ENCODE peak calls at places on chromosomes 7 and 10, in seven cellular contexts. H, M, P, J, E, X and G are unnamed samples.

GRCh38 chr10:77409697-77410471 is 227.7 kb downstream of the KCNMA1 start:
- DNase-seq in H (no peak), M (no peak), P (no peak), J (no peak), E (no peak), X (no peak), G (no peak)

GRCh38 chr10:78736926-78737618 is 331.7 kb upstream of the ZMIZ1 start:
- DNase-seq in H (no peak), M (no peak), P (no peak), J (no peak), E (no peak), X (no peak), G (no peak)

GRCh38 chr7:127844707-127845331 is 186.4 kb downstream of the LRRC4 start:
- DNase-seq in H (no peak), M (peak; percentile 69), P (peak; percentile 73), J (peak; percentile 59), E (peak; percentile 37), X (peak; percentile 56), G (peak; percentile 66)

GRCh38 chr7:115319536-115319935 is 397.6 kb downstream of the MDFIC start:
- DNase-seq in H (no peak), M (no peak), P (no peak), J (no peak), E (no peak), X (no peak), G (no peak)

GRCh38 chr10:18886102-18886501 is 162.5 kb upstream of the MALRD1 start:
- DNase-seq in H (no peak), M (peak; percentile 84), P (no peak), J (no peak), E (no peak), X (no peak), G (no peak)

GRCh38 chr10:95860486-95861040 is 47.2 kb upstream of the CC2D2B start:
- DNase-seq in H (no peak), M (peak; percentile 59), P (peak; percentile 38), J (peak; percentile 50), E (no peak), X (peak; percentile 17), G (no peak)

GRCh38 chr7:49400891-49401550 is 372.4 kb upstream of the VWC2 start:
- DNase-seq in H (no peak), M (peak; percentile 17), P (no peak), J (peak; percentile 4), E (no peak), X (no peak), G (peak; percentile 26)

GRCh38 chr10:122298598-122299301 is 27.7 kb downstream of the BTBD16 start:
- DNase-seq in H (peak; percentile 74), M (peak; percentile 58), P (peak; percentile 89), J (peak; percentile 77), E (peak; percentile 71), X (peak; percentile 85), G (peak; percentile 49)

DNA sequence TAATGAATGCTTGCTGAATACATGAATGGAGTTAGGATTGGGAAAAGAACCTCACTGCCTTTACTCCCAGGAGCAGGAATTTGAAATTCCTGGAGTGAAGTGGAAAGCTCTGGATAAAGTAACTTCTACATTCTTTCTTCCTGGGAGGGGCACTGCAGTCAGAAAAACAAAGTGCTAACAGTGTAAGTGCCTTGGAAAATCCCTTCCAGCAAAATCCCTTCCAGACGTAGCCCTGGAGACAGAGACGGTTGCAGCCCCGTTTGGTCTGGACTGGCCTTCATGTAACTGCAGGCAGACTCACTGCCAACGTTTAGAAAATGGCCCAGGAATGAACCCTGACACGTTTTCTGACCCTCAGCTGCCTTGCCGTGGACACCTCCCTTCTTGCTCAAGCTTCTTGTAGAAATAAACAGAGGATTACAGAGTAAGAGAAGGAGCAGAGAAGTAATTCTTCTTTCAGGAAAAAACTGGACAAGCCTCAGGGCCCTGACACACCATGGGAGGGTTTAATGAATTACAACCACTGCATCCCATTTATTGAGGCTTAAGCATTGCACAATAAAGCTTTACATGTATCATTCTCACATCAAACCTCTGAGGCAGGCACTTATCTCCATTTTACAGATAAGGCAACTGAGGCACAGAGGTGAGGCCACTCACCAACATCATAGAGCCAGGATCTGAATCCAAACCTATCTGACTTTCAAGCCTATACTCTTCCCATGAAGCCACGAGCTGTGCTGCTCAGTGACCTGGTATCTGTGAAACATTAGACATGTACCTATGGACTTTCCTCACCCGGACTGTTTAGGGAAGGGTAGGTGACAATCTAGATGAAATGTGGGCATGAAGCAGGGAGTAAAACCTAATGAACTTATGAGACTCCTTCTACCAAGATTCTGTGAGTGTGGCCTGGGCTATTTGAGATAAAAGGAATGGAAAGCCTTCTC is 7.8 kb downstream of the ITPRIP start:
- DNase-seq in H (no peak), M (peak; percentile 82), P (peak; percentile 89), J (peak; percentile 90), E (peak; percentile 71), X (peak; percentile 89), G (peak; percentile 92)
- H3K4me3 ChIP-seq in H (peak overlapping the region; percentile 77), M (peak overlapping the region; percentile 24), P (peak overlapping the region; percentile 51), J (no peak overlapping the region), E (peak overlapping the region; percentile 27), X (no peak overlapping the region), G (no peak overlapping the region)

DNA sequence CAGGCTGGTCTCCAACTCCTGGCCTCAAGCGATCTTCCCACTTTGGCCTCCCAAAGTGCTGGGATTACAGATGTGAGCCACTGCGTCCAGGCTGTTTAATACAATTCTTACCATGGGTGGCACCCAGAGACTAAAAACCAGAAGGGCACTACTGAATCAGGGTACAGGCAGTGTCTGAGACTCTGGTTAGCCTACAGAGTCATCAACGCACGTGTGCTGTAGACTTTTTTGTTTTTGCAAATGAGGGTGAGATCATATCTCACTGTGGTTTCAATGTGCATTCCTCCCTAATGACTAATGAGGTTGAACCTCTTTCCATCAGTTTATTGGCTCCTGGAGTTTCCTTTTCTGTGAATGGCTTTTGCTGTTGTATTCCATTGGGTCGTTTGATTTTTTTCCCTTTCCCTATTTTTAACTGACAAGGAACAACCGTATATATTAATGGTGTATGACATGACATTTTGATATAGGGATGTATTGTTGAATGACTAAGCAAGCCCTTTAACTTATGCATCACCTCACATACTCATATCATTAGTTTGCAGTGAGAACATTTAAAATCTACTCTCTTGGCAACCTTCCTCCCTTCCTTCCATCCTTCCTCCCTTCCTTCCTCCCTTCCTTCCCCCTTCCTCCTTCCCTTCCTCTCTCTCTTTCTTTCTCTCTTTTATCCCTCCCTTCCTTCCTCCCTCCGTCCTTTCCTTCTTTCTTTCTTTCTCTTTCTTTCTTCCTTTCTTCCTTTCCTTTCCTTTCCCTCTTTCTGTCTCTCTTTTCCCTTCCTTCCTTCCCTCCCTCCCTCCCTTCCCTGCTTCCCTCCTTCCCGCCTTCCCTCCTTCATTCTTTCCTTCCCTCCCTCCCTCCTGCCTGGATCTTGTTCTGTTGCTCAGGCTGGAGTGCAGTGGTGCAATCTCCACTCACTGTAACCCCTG is 9.3 kb upstream of the TMEM270 start:
- DNase-seq in H (peak; percentile 87), M (peak; percentile 98), P (peak; percentile 97), J (peak; percentile 99), E (no peak), X (peak; percentile 96), G (peak; percentile 57)
- H3K4me3 ChIP-seq in H (peak overlapping the region; percentile 42), M (no peak overlapping the region), P (peak overlapping the region; percentile 38), J (no peak overlapping the region), E (no peak overlapping the region), X (no peak overlapping the region), G (no peak overlapping the region)

GRCh38 chr7:56174346-56175085 is 58.3 kb upstream of the NUPR2 start:
- DNase-seq in H (no peak), M (no peak), P (no peak), J (no peak), E (no peak), X (no peak), G (no peak)

GRCh38 chr7:56175784-56176183 is 59.6 kb upstream of the NUPR2 start:
- DNase-seq in H (no peak), M (no peak), P (peak; percentile 26), J (peak; percentile 1), E (no peak), X (no peak), G (no peak)

GRCh38 chr7:56181010-56181409 is 64.8 kb upstream of the NUPR2 start:
- DNase-seq in H (no peak), M (no peak), P (no peak), J (no peak), E (no peak), X (no peak), G (no peak)

DNA sequence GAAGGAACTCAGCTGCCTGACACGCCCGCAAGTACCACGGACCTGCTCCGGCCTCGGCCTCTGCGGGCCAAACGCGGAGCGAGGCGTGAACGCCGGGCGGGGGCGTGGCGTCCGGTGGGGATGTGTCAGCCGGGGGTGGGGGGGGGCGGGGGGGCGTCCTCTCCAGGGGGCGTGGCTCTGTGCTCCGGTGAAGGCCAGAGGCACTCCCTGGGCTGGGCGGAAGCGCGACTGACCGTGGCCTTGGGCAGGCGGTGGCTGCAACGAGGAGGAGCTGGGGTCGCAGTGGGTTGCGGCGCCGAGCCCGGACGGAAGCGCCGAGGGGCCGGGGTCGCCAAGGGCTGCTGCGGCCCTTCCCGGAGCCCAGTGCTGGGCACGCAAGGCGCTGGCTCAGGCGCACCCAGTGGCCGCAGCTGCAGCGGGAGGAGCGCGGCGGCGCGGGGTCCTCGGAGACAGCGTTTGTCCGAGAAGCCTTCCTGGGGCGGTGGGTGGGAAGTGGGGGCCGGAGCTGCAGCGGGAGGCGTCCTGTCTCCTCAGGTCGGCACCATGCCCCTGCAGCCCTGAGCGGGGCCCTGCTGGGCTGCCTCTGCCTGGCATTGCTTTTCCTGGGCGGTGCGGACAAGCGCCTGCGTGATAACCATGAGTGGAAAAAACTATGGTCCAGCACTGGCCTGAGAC is 59.0 kb upstream of the NUPR2 start:
- DNase-seq in H (no peak), M (no peak), P (peak; percentile 13), J (no peak), E (peak; percentile 63), X (no peak), G (peak; percentile 63)
- H3K4me3 ChIP-seq in H (no peak overlapping the region), M (no peak overlapping the region), P (peak overlapping the region; percentile 11), J (no peak overlapping the region), E (peak overlapping the region; percentile 68), X (no peak overlapping the region), G (peak overlapping the region; percentile 45)

GRCh38 chr10:75396861-75397570 is 4.5 kb downstream of the ZNF503 start:
- DNase-seq in H (no peak), M (peak; percentile 20), P (peak; percentile 58), J (no peak), E (peak; percentile 37), X (peak; percentile 44), G (no peak)

GRCh38 chr10:75392744-75393143 is 8.8 kb downstream of the ZNF503 start:
- DNase-seq in H (no peak), M (no peak), P (no peak), J (no peak), E (no peak), X (no peak), G (no peak)

GRCh38 chr10:75395955-75396860 is 5.4 kb downstream of the ZNF503 start:
- DNase-seq in H (no peak), M (peak; percentile 45), P (peak; percentile 57), J (peak; percentile 19), E (peak; percentile 39), X (peak; percentile 48), G (no peak)

GRCh38 chr10:75397571-75397921 is 4.0 kb downstream of the ZNF503 start:
- DNase-seq in H (no peak), M (peak; percentile 23), P (peak; percentile 60), J (peak; percentile 18), E (no peak), X (peak; percentile 50), G (no peak)

DNA sequence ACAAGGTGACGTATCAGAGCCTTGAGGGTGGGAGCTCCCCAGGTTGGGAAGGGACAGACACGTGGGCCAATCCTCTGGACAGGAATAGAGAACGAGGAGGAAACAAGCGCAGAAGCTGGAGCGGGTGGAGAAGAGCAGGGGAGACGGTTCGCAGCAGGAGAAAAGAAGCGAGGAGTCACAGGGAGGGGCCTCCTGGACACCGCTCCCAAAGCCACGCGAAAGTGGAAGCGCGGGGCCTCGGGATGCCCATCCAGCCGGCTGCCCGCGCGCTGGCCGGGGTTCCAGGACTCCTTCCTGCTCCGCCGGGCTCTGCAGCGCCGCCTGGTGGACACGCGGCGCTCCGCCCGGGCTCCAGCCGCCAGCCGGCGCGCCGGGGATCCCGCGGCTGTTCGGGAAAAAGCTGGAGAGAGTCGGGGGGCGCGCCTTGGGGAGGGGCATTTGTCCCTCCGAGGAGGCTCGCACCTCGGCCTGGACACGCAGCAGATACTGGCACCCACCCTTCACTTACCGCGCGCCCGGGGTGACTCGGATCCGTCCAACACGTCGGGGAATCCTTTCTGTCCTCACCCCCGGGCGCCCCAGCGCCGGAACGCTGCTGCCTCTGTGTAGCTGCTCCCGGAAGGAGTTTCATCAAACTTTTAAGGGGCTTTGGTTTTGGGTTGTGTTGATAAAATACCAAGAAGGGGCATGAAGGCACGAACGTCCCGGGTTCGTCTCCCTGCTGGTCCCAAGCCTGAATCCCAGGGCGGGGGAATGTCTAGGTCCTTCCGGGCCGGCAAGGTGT is 6.2 kb downstream of the ZNF503 start:
- DNase-seq in H (no peak), M (peak; percentile 42), P (peak; percentile 70), J (peak; percentile 21), E (peak; percentile 70), X (peak; percentile 67), G (no peak)
- H3K4me3 ChIP-seq in H (no peak overlapping the region), M (peak overlapping the region; percentile 23), P (peak overlapping the region; percentile 93), J (peak overlapping the region; percentile 9), E (peak overlapping the region; percentile 51), X (peak overlapping the region; percentile 97), G (no peak overlapping the region)